ENCODE peak calls at places on chromosome X, in six cellular contexts. I is keratinocyte, A is Peyer's patch, P is HFFc6, B is mammary epithelial cell, R is AG10803. T is an unnamed sample.

GRCh38 chrX:15050395-15050794 is 177.2 kb downstream of the MOSPD2 start:
- DNase-seq in P (no peak), A (no peak), R (no peak), I (no peak), B (no peak), T (no peak)

GRCh38 chrX:66622209-66622608 is 16.7 kb downstream of the EDA2R start:
- DNase-seq in I (no peak), P (peak), A (no peak), B (no peak), R (peak), T (no peak)

GRCh38 chrX:100663651-100664050 is 19.7 kb downstream of the SRPX2 start:
- DNase-seq in B (peak), I (no peak), A (no peak), R (no peak), P (no peak), T (no peak)

GRCh38 chrX:35289952-35290351 is 347.4 kb downstream of the FAM47B start:
- DNase-seq in P (no peak), R (no peak), A (no peak), I (no peak), B (no peak), T (no peak)

GRCh38 chrX:15816886-15817285 is 26.6 kb downstream of the ZRSR2 start:
- DNase-seq in P (no peak), A (no peak), B (no peak), R (peak), I (no peak), T (peak)

GRCh38 chrX:16666541-16666940 is 16.6 kb downstream of the S100G start:
- DNase-seq in B (no peak), A (no peak), R (peak), P (peak), I (no peak), T (no peak)

GRCh38 chrX:39487166-39488006 is 610.4 kb downstream of the BCOR start:
- DNase-seq in R (no peak), B (no peak), A (no peak), I (no peak), P (no peak), T (no peak)

GRCh38 chrX:44094821-44095530 is 121.8 kb upstream of the NDP start:
- DNase-seq in I (no peak), A (no peak), B (no peak), R (no peak), P (no peak), T (no peak)

GRCh38 chrX:45775462-45775861 is 574.8 kb upstream of the DIPK2B start:
- DNase-seq in I (peak), P (peak), R (peak), A (no peak), B (peak), T (no peak)

GRCh38 chrX:152601848-152602616 is 35.7 kb upstream of the GABRQ start:
- DNase-seq in P (no peak), I (no peak), B (peak), R (no peak), A (no peak), T (no peak)

GRCh38 chrX:10769165-10769564 is 148.8 kb upstream of the MID1 start:
- DNase-seq in R (peak), B (peak), A (no peak), I (no peak), P (peak), T (peak)

DNA sequence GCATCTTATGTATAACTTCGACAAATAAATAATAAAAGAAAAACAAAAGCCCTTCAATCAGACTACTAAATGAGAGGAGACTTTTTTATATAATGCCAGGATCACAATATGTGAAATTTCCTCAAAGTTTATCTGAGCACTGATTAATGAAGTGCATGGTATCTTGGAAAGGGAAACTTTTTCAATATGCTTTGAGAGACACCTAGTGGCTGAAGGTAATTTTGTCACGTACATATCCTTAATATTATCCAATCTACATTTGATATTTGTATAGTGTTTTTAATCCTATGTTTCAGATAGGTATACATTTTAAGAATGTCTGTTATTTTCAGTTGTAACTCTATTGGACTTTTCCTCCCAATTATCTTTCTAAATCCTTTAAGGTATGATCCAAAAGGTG is 146.8 kb downstream of the KLHL4 start:
- DNase-seq in B (peak), P (no peak), R (no peak), A (no peak), I (no peak), T (peak)
- TF ChIP-seq CTCF in B (peak), P (peak), R (no peak), A (peak), I (no peak), T (peak)

DNA sequence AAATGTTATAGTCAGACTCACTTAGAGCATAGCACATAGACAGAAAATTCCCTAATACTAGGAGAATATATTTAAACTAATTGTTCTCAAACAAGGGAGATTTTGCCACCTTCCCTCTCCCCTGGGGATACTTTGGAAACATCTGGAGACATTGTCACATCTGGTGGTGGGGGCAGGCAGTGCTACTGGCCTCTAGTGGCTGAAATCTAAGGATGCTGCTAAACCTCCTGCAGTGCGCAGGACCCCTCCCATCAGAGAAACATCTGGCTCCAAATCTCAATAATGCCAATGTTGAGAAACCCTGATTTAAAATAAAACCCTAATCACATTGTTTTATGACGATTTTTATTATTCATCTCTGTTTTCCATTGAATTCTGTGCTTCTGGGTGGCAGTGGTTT is 244.9 kb downstream of the FRMPD4 start:
- DNase-seq in P (no peak), I (no peak), B (no peak), R (no peak), A (no peak), T (no peak)
- TF ChIP-seq CTCF in P (peak), I (peak), B (peak), R (peak), A (no peak), T (peak)

GRCh38 chrX:997631-998137 is 214.8 kb downstream of the CRLF2 start:
- DNase-seq in R (no peak), P (no peak), I (no peak), A (no peak), B (no peak), T (no peak)
- TF ChIP-seq CTCF in R (no peak), P (peak), I (no peak), A (no peak), B (no peak), T (no peak)

GRCh38 chrX:96685205-96686099 is 810 bp downstream of the DIAPH2 start:
- DNase-seq in P (peak), I (no peak), R (peak), B (peak), A (peak), T (no peak)
- TF ChIP-seq CTCF in P (no peak), I (no peak), R (no peak), B (no peak), A (no peak), T (no peak)

GRCh38 chrX:74784629-74785028 is 140.6 kb downstream of the NEXMIF start:
- DNase-seq in A (no peak), B (no peak), P (no peak), R (no peak), I (no peak), T (no peak)

DNA sequence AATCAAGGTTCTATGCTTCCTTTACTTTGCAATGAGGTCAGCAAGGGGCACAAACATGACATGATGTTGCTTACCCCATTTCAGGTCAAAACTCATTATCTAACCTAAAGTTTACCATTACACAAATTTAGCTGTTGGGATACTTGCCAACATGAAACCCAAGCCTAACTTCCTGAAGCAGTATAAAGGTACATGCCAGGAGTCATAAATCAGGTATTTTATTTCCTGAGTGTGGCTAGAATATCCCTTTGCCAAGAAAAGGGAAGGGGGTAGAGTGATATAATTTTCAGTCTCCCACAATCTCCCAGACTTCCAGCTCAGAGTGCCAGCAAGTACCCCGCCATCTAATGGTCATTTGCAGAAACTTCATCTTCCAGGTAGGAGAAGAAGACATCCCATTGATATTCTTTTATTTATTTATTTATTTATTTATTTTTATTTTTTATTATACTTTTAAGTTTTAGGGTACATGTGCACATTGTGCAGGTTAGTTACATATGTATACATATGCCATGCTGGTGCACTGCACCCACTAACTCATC is 136.6 kb downstream of the NEXMIF start:
- DNase-seq in P (no peak), I (no peak), R (no peak), A (no peak), B (no peak), T (no peak)
- TF ChIP-seq CTCF in P (peak), I (no peak), R (no peak), A (no peak), B (no peak), T (no peak)

GRCh38 chrX:120308959-120309872 is 2.0 kb downstream of the TMEM255A start:
- DNase-seq in I (peak), P (no peak), B (peak), A (peak), R (peak), T (peak)
- TF ChIP-seq CTCF in I (peak), P (peak), B (peak), A (peak), R (peak), T (peak)

DNA sequence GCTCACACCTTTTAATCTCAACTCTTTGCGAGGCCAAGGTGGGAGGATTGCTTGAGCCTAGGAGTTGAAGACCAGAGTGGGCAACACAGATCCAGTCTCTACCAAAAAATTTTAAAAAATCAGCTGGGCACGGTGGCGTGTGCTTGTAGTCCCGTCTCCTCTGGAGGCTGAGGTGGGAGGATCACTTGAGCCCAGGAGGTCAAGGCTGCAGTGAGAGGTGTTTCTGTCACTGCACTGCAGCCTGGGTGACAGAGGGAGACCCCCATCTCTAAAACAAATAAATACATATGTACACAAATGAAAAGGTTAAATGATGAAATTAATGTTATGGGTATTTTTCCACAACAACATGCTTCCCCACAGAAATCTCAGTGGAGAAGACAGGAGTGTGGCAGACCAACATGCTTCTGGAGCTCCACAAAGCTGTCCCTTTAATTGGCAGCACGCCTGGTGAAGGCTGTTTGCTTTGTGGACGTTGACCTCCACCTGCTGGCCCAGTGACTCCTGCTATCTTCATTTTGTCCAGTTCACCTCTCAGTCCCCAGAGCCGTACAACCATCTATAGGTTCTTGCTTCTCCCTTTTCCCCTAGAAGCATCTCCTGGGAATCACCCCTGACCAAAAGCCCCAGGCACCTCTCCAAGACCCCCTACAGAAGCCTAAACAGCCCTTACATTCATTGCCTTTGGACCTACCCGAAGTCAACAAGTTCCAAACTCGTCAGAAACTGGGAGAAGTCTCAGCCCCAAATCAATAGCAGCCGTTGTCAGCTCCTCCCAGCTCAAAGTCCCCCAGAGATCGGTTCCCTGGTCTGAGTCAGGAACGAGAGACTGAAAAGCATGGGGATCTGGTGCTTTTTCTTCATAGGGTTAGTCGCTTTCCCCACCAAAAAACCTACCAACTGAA is 36.4 kb upstream of the CD99 start:
- DNase-seq in B (no peak), I (no peak), R (no peak), A (no peak), P (no peak), T (no peak)
- TF ChIP-seq CTCF in B (no peak), I (no peak), R (no peak), A (no peak), P (no peak), T (no peak)

GRCh38 chrX:135463937-135464336 is 42.2 kb downstream of the SMIM10L2A start:
- DNase-seq in I (no peak), B (no peak), R (peak), P (no peak), A (no peak), T (no peak)
- TF ChIP-seq CTCF in I (peak), B (peak), R (peak), P (peak), A (peak), T (peak)

GRCh38 chrX:111165902-111166301 is 69.9 kb downstream of the PAK3 start:
- DNase-seq in I (no peak), A (no peak), P (no peak), B (no peak), R (no peak), T (no peak)

GRCh38 chrX:111167334-111167733 is 71.3 kb downstream of the PAK3 start:
- DNase-seq in P (no peak), R (no peak), I (no peak), B (no peak), A (no peak), T (no peak)

GRCh38 chrX:111169141-111169540 is 73.2 kb downstream of the PAK3 start:
- DNase-seq in R (no peak), P (no peak), B (no peak), A (no peak), I (no peak), T (no peak)

GRCh38 chrX:111170017-111170416 is 74.0 kb downstream of the PAK3 start:
- DNase-seq in R (no peak), P (no peak), A (no peak), B (no peak), I (no peak), T (no peak)

GRCh38 chrX:111168314-111168713 is 72.3 kb downstream of the PAK3 start:
- DNase-seq in I (no peak), R (peak), P (no peak), B (peak), A (no peak), T (no peak)
- TF ChIP-seq CTCF in I (peak), R (peak), P (no peak), B (no peak), A (no peak), T (peak)

DNA sequence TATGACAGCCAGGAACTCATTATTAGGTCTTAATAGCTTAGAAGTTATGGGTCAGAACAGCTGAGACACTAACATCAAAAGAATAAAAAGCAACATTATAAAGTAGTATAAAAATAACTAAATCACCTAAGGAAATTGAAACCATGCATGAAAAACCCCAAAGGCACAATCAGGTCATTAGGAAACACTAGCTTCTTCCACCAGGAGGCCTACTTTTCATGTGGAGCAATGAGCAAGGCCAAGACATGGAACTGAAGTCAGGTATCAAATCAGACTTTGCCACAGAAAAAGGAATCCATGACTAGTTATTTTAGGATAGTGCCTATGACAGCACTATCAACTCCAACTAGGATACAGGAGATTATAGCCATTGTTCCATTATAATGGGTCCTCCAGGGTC is 7.9 kb downstream of the HUWE1 start:
- DNase-seq in I (no peak), A (no peak), B (no peak), P (no peak), R (no peak), T (no peak)
- TF ChIP-seq CTCF in I (no peak), A (no peak), B (peak), P (peak), R (peak), T (no peak)